ENCODE peak calls at places on chromosomes 7 and 10, in seven cellular contexts. One of them, this sample, is unnamed.

GRCh38 chr10:48490576-48491345 is 114.1 kb downstream of the ARHGAP22 start:
- DNase-seq in HCT116: no peak
- DNase-seq in SK-N-SH: no peak
- DNase-seq in transverse colon: no peak
- DNase-seq in H1: peak; percentile 39
- DNase-seq in suprapubic skin: peak; percentile 46
- DNase-seq in stomach: peak; percentile 13
- DNase-seq in this sample: no peak

GRCh38 chr10:60148266-60148840 is 241.3 kb downstream of the ANK3 start:
- DNase-seq in HCT116: no peak
- DNase-seq in SK-N-SH: no peak
- DNase-seq in transverse colon: peak; percentile 41
- DNase-seq in H1: no peak
- DNase-seq in suprapubic skin: no peak
- DNase-seq in stomach: no peak
- DNase-seq in this sample: peak; percentile 70

GRCh38 chr7:277228-277627 is 12.7 kb upstream of the FOXL3 start:
- DNase-seq in HCT116: no peak
- DNase-seq in SK-N-SH: no peak
- DNase-seq in transverse colon: no peak
- DNase-seq in H1: no peak
- DNase-seq in suprapubic skin: no peak
- DNase-seq in stomach: no peak
- DNase-seq in this sample: no peak

GRCh38 chr7:75737856-75738603 is 711 bp downstream of the HIP1 start:
- DNase-seq in HCT116: no peak
- DNase-seq in SK-N-SH: peak; percentile 43
- DNase-seq in transverse colon: peak; percentile 22
- DNase-seq in H1: no peak
- DNase-seq in suprapubic skin: peak; percentile 65
- DNase-seq in stomach: no peak
- DNase-seq in this sample: peak; percentile 5

GRCh38 chr10:97498841-97499560 is at the start of gene UBTD1:
- DNase-seq in HCT116: no peak
- DNase-seq in SK-N-SH: peak; percentile 75
- DNase-seq in transverse colon: peak; percentile 43
- DNase-seq in H1: peak; percentile 88
- DNase-seq in suprapubic skin: peak; percentile 85
- DNase-seq in stomach: peak; percentile 39
- DNase-seq in this sample: peak; percentile 31

GRCh38 chr10:72682626-72683025 is 9.3 kb upstream of the MCU start:
- DNase-seq in HCT116: no peak
- DNase-seq in SK-N-SH: no peak
- DNase-seq in transverse colon: no peak
- DNase-seq in H1: peak; percentile 30
- DNase-seq in suprapubic skin: no peak
- DNase-seq in stomach: no peak
- DNase-seq in this sample: no peak

GRCh38 chr7:40584667-40585433 is 450.0 kb downstream of the SUGCT start:
- DNase-seq in HCT116: no peak
- DNase-seq in SK-N-SH: no peak
- DNase-seq in transverse colon: no peak
- DNase-seq in H1: no peak
- DNase-seq in suprapubic skin: no peak
- DNase-seq in stomach: no peak
- DNase-seq in this sample: no peak

GRCh38 chr10:10734356-10735064 is 283.2 kb upstream of the CELF2 start:
- DNase-seq in HCT116: no peak
- DNase-seq in SK-N-SH: no peak
- DNase-seq in transverse colon: no peak
- DNase-seq in H1: no peak
- DNase-seq in suprapubic skin: no peak
- DNase-seq in stomach: no peak
- DNase-seq in this sample: no peak

GRCh38 chr7:33039257-33039904 is 23.2 kb downstream of the NT5C3A start:
- DNase-seq in HCT116: no peak
- DNase-seq in SK-N-SH: no peak
- DNase-seq in transverse colon: no peak
- DNase-seq in H1: no peak
- DNase-seq in suprapubic skin: no peak
- DNase-seq in stomach: no peak
- DNase-seq in this sample: no peak

GRCh38 chr7:24283900-24284698 is at the start of gene NPY:
- DNase-seq in HCT116: no peak
- DNase-seq in SK-N-SH: peak; percentile 83
- DNase-seq in transverse colon: no peak
- DNase-seq in H1: peak; percentile 71
- DNase-seq in suprapubic skin: no peak
- DNase-seq in stomach: no peak
- DNase-seq in this sample: no peak

GRCh38 chr10:86880971-86881370 is 76.4 kb downstream of the MMRN2 start:
- DNase-seq in HCT116: no peak
- DNase-seq in SK-N-SH: no peak
- DNase-seq in transverse colon: no peak
- DNase-seq in H1: no peak
- DNase-seq in suprapubic skin: no peak
- DNase-seq in stomach: no peak
- DNase-seq in this sample: no peak

GRCh38 chr10:69646688-69647060 is 16.6 kb downstream of the FAM241B start:
- DNase-seq in HCT116: no peak
- DNase-seq in SK-N-SH: no peak
- DNase-seq in transverse colon: no peak
- DNase-seq in H1: no peak
- DNase-seq in suprapubic skin: no peak
- DNase-seq in stomach: no peak
- DNase-seq in this sample: no peak

GRCh38 chr7:135291809-135292253 is 58.2 kb downstream of the STRA8 start:
- DNase-seq in HCT116: no peak
- DNase-seq in SK-N-SH: no peak
- DNase-seq in transverse colon: no peak
- DNase-seq in H1: no peak
- DNase-seq in suprapubic skin: no peak
- DNase-seq in stomach: no peak
- DNase-seq in this sample: no peak

GRCh38 chr7:123979876-123980275 is 53.0 kb downstream of the TMEM229A start:
- DNase-seq in HCT116: no peak
- DNase-seq in SK-N-SH: no peak
- DNase-seq in transverse colon: no peak
- DNase-seq in H1: no peak
- DNase-seq in suprapubic skin: no peak
- DNase-seq in stomach: no peak
- DNase-seq in this sample: no peak

GRCh38 chr10:48616436-48616835 is 11.6 kb upstream of the ARHGAP22 start:
- DNase-seq in HCT116: no peak
- DNase-seq in SK-N-SH: peak; percentile 61
- DNase-seq in transverse colon: no peak
- DNase-seq in H1: no peak
- DNase-seq in suprapubic skin: no peak
- DNase-seq in stomach: no peak
- DNase-seq in this sample: no peak

GRCh38 chr10:102410427-102411073 is 8.0 kb downstream of the PSD start:
- DNase-seq in HCT116: no peak
- DNase-seq in SK-N-SH: peak; percentile 27
- DNase-seq in transverse colon: no peak
- DNase-seq in H1: peak; percentile 70
- DNase-seq in suprapubic skin: peak; percentile 51
- DNase-seq in stomach: no peak
- DNase-seq in this sample: no peak

GRCh38 chr10:91992026-91992425 is 68.5 kb downstream of the BTAF1 start:
- DNase-seq in HCT116: no peak
- DNase-seq in SK-N-SH: no peak
- DNase-seq in transverse colon: no peak
- DNase-seq in H1: no peak
- DNase-seq in suprapubic skin: no peak
- DNase-seq in stomach: no peak
- DNase-seq in this sample: no peak
- TF ChIP-seq POLR2AphosphoS5 in HCT116: no peak
- TF ChIP-seq POLR2AphosphoS5 in SK-N-SH: no peak
- TF ChIP-seq POLR2AphosphoS5 in transverse colon: no peak
- TF ChIP-seq POLR2AphosphoS5 in H1: no peak
- TF ChIP-seq POLR2AphosphoS5 in suprapubic skin: no peak
- TF ChIP-seq POLR2AphosphoS5 in stomach: no peak
- TF ChIP-seq POLR2AphosphoS5 in this sample: no peak

DNA sequence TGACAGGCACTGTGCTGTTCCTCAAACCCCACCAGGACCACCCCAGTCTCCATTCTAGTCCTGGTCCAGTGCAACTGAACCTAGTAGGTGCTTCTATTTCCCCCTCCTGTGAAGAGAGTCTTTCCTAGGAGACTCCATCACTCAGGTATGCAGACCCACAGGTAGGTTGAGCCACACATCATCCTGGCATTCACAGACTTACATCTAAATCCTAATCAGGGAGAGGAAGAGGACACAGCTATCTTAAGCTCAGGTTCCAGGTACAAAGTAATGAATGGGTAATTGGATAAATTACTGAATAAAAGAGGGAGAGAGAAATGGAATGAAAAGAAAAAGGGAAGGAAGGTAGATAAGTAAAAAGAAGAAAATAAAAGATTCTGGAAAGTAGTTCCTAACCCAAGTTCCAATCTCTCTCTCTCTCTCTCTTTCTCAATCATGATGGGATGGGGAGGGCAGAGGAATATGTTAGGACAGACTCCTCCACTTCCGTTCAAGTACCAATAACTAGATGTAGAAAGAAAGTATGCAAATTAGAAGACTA is 139.8 kb upstream of the NAMPT start:
- DNase-seq in HCT116: no peak
- DNase-seq in SK-N-SH: no peak
- DNase-seq in transverse colon: no peak
- DNase-seq in H1: no peak
- DNase-seq in suprapubic skin: no peak
- DNase-seq in stomach: no peak
- DNase-seq in this sample: no peak
- H3K27ac ChIP-seq in HCT116: no peak overlapping the region
- H3K27ac ChIP-seq in SK-N-SH: peak overlapping the region; percentile 30
- H3K27ac ChIP-seq in transverse colon: peak overlapping the region; percentile 55
- H3K27ac ChIP-seq in H1: no peak overlapping the region
- H3K27ac ChIP-seq in suprapubic skin: peak overlapping the region; percentile 68
- H3K27ac ChIP-seq in stomach: peak overlapping the region; percentile 80
- H3K27ac ChIP-seq in this sample: peak overlapping the region; percentile 52

DNA sequence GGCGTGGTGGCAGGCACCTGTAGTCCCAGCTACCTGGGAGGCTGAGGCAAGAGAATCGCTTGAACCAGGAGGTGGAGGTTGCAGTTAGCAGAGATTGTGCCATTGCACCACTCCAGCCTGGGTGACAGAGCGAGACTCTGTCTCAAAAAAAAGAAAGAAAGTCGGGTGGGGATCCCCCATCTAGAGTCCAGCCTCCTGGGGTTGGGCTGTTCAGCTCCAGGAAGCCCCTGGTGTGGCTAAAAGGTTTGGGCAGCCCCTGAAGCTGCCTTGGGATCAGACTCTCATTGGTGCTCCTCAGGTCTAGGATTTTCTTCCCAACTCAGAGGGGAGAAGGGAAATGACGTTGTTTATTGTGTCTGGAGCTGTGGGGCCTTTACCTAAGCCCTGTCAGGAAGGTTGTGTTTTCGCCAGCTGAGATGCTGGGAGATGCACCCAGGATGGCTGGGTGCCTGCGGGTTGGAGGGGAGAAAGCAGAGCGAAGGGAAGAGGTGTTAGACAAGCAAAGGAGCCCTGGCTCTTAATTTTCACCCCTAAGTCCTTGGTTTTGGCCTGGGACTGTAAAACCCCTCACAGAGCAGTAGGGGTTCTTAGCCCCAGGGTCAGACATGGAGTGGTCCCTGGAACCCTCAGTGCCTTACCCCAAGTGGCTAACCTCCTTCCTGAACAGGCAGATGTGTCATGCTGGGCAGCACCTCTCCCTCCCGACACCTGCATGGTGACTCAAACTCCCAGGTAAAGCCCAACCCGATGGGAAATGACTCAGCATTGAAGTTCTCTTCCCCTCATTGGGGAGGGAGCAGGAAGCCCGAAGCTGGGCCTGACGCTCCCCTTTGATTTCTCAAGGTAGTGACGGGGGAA is 21.1 kb downstream of the PLAU start:
- DNase-seq in HCT116: peak; percentile 91
- DNase-seq in SK-N-SH: no peak
- DNase-seq in transverse colon: no peak
- DNase-seq in H1: peak; percentile 57
- DNase-seq in suprapubic skin: no peak
- DNase-seq in stomach: peak; percentile 55
- DNase-seq in this sample: peak; percentile 56
- TF ChIP-seq POLR2AphosphoS5 in HCT116: peak; percentile 71
- TF ChIP-seq POLR2AphosphoS5 in SK-N-SH: no peak
- TF ChIP-seq POLR2AphosphoS5 in transverse colon: no peak
- TF ChIP-seq POLR2AphosphoS5 in H1: no peak
- TF ChIP-seq POLR2AphosphoS5 in suprapubic skin: no peak
- TF ChIP-seq POLR2AphosphoS5 in stomach: peak; percentile 36
- TF ChIP-seq POLR2AphosphoS5 in this sample: peak; percentile 64

GRCh38 chr10:22317121-22317370 is 858 bp downstream of the COMMD3 start:
- DNase-seq in HCT116: no peak
- DNase-seq in SK-N-SH: no peak
- DNase-seq in transverse colon: peak; percentile 48
- DNase-seq in H1: no peak
- DNase-seq in suprapubic skin: no peak
- DNase-seq in stomach: no peak
- DNase-seq in this sample: no peak

GRCh38 chr10:22314852-22315251 is 1.3 kb upstream of the COMMD3 start:
- DNase-seq in HCT116: no peak
- DNase-seq in SK-N-SH: no peak
- DNase-seq in transverse colon: no peak
- DNase-seq in H1: no peak
- DNase-seq in suprapubic skin: no peak
- DNase-seq in stomach: no peak
- DNase-seq in this sample: no peak

GRCh38 chr10:22316286-22317120 is at the start of gene COMMD3:
- DNase-seq in HCT116: no peak
- DNase-seq in SK-N-SH: peak; percentile 91
- DNase-seq in transverse colon: peak; percentile 88
- DNase-seq in H1: peak; percentile 87
- DNase-seq in suprapubic skin: peak; percentile 92
- DNase-seq in stomach: peak; percentile 87
- DNase-seq in this sample: peak; percentile 87

GRCh38 chr10:22317771-22318565 is 1.8 kb downstream of the COMMD3 start:
- DNase-seq in HCT116: no peak
- DNase-seq in SK-N-SH: no peak
- DNase-seq in transverse colon: no peak
- DNase-seq in H1: no peak
- DNase-seq in suprapubic skin: no peak
- DNase-seq in stomach: no peak
- DNase-seq in this sample: no peak

DNA sequence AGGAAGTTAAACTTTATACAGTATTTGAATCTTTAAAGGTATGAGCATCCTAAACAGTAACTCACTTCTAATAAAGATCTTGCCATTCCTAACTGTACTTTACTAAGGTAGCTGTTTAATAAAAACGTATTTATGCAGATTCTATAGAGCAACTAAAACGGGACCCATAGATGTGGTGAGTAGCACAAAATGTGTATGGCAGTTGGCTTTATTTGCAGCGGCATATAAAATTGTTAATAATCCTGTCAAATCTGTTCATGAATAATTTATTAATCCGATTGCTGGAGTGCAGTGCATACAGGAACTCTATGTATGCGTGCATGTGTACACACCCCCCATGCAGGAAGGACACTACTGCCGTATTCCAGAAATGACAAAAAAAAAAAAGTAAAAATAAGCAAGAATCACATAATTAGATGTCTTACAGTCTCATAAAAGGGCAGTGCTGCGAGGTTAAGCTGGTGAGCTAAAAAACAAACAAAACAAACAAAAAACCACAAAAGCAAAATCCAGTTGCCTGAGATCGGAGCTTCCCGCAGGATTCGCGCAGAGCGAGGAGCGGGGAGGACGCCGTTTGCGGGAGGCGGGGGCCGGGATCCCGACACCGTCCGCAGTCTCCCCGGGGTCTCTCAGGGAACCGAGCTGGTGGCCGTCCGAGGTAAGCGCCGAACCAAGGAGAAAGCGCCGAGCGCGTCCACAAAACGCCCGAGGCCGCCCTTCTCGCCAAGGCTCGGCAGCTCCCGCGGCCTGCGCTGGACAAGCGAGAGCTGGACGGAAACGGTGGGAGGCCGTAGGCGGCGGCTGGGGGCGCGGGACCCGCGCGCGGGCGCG is 518 bp upstream of the COMMD3 start:
- DNase-seq in HCT116: no peak
- DNase-seq in SK-N-SH: peak; percentile 24
- DNase-seq in transverse colon: no peak
- DNase-seq in H1: peak; percentile 77
- DNase-seq in suprapubic skin: no peak
- DNase-seq in stomach: no peak
- DNase-seq in this sample: no peak
- H3K27ac ChIP-seq in HCT116: peak overlapping the region; percentile 60
- H3K27ac ChIP-seq in SK-N-SH: peak overlapping the region; percentile 96
- H3K27ac ChIP-seq in transverse colon: peak overlapping the region; percentile 99
- H3K27ac ChIP-seq in H1: no peak overlapping the region
- H3K27ac ChIP-seq in suprapubic skin: peak overlapping the region; percentile 92
- H3K27ac ChIP-seq in stomach: peak overlapping the region; percentile 91
- H3K27ac ChIP-seq in this sample: peak overlapping the region; percentile 97

This sample was measured in prostate gland.